ENCODE peak calls at places on chromosomes 7 and 10, in five cellular contexts. D is HT1080; T is HFFc6; Z is natural killer cell treated with Interleukin-12 subunit alpha and Interleukin-12 subunit beta and Interleukin-15 and Interleukin-18, amount 100 ng/mL, for 72 hours; A is DMS 273 treated with DMSO at 0.1 percent for 48 hours. C is an unnamed sample.

GRCh38 chr10:10598297-10598696 is 419.4 kb upstream of the CELF2 start:
- DNase-seq in D (no peak), T (no peak), Z (no peak), A (no peak), C (no peak)

GRCh38 chr7:141386881-141387280 is 164.3 kb upstream of the AGK start:
- DNase-seq in D (no peak), T (no peak), Z (no peak), A (no peak), C (no peak)

GRCh38 chr10:49741108-49741995 is 20.8 kb downstream of the OGDHL start:
- DNase-seq in D (no peak), T (no peak), Z (no peak), A (no peak), C (no peak)

GRCh38 chr7:363626-364025 is 73.7 kb downstream of the FOXL3 start:
- DNase-seq in D (no peak), T (no peak), Z (no peak), A (no peak), C (no peak)

GRCh38 chr7:151705744-151706567 is 171.0 kb downstream of the PRKAG2 start:
- DNase-seq in D (peak), T (peak), Z (no peak), A (no peak), C (peak)

GRCh38 chr7:974172-974571 is 1.2 kb downstream of the COX19 start:
- DNase-seq in D (no peak), T (no peak), Z (no peak), A (no peak), C (no peak)

GRCh38 chr10:21724695-21725371 is 190.8 kb downstream of the MLLT10 start:
- DNase-seq in D (peak), T (peak), Z (peak), A (peak), C (peak)

GRCh38 chr7:21967500-21968099 is 21.9 kb upstream of the CDCA7L start:
- DNase-seq in D (no peak), T (no peak), Z (no peak), A (no peak), C (peak)

GRCh38 chr10:97320480-97321031 is 1.5 kb downstream of the FRAT1 start:
- DNase-seq in D (no peak), T (no peak), Z (peak), A (no peak), C (no peak)

GRCh38 chr10:971613-972012 is 16.6 kb upstream of the GTPBP4 start:
- DNase-seq in D (no peak), T (no peak), Z (no peak), A (no peak), C (no peak)

GRCh38 chr10:7593905-7594304 is 72.9 kb downstream of the ITIH5 start:
- DNase-seq in D (no peak), T (no peak), Z (no peak), A (no peak), C (no peak)

GRCh38 chr7:81111358-81111757 is 192.5 kb upstream of the SEMA3C start:
- DNase-seq in D (peak), T (peak), Z (no peak), A (no peak), C (peak)

GRCh38 chr7:929311-929711 is 25.2 kb downstream of the ADAP1 start:
- DNase-seq in D (no peak), T (no peak), Z (peak), A (no peak), C (no peak)

GRCh38 chr10:69130251-69130650 is 6.3 kb downstream of the VPS26A start:
- DNase-seq in D (no peak), T (peak), Z (no peak), A (no peak), C (no peak)

GRCh38 chr10:120765241-120765803 is 85.8 kb upstream of the WDR11 start:
- DNase-seq in D (no peak), T (no peak), Z (no peak), A (no peak), C (no peak)

GRCh38 chr7:74405899-74406512 is 47.7 kb upstream of the GTF2IRD1 start:
- DNase-seq in D (no peak), T (no peak), Z (no peak), A (no peak), C (no peak)

C was measured in brain microvascular endothelial cell.